ENCODE peak calls at places on chromosomes 1 and 21, in five cellular contexts. X, H, L, Y and G are unnamed samples.

GRCh38 chr1:229846351-229846750 is 220.3 kb downstream of the URB2 start:
- DNase-seq in X (no peak), H (no peak), L (no peak), Y (no peak), G (no peak)

GRCh38 chr1:99943238-99943794 is 26.5 kb upstream of the SLC35A3 start:
- DNase-seq in X (no peak), H (no peak), L (peak), Y (no peak), G (no peak)

GRCh38 chr21:43816611-43817071 is 27.3 kb downstream of the RRP1 start:
- DNase-seq in X (peak), H (no peak), L (no peak), Y (peak), G (peak)

GRCh38 chr1:54397090-54397591 is 9.1 kb downstream of the SSBP3 start:
- DNase-seq in X (peak), H (no peak), L (no peak), Y (no peak), G (no peak)

GRCh38 chr1:223482766-223483165 is 89.6 kb downstream of the CCDC185 start:
- DNase-seq in X (no peak), H (no peak), L (no peak), Y (no peak), G (no peak)

GRCh38 chr1:179958359-179958758 is 3.7 kb downstream of the CEP350 start:
- DNase-seq in X (no peak), H (no peak), L (no peak), Y (no peak), G (no peak)

GRCh38 chr1:236137285-236137852 is 5.0 kb upstream of the GPR137B start:
- DNase-seq in X (no peak), H (no peak), L (no peak), Y (no peak), G (no peak)

GRCh38 chr1:44945992-44946391 is 40.4 kb downstream of the EIF2B3 start:
- DNase-seq in X (no peak), H (no peak), L (no peak), Y (no peak), G (no peak)

GRCh38 chr1:236836157-236836556 is 41.1 kb downstream of the MTR start:
- DNase-seq in X (no peak), H (no peak), L (no peak), Y (no peak), G (no peak)

GRCh38 chr1:227363825-227364224 is 45.5 kb upstream of the CDC42BPA start:
- DNase-seq in X (no peak), H (no peak), L (no peak), Y (no peak), G (no peak)

GRCh38 chr1:114131526-114132220 is 22.0 kb downstream of the SYT6 start:
- DNase-seq in X (no peak), H (no peak), L (peak), Y (no peak), G (no peak)

GRCh38 chr1:20711285-20712209 is 6.3 kb downstream of the KIF17 start:
- DNase-seq in X (no peak), H (no peak), L (no peak), Y (no peak), G (no peak)

GRCh38 chr1:230710543-230710904 is 3.4 kb downstream of the AGT start:
- DNase-seq in X (no peak), H (no peak), L (no peak), Y (no peak), G (no peak)

GRCh38 chr21:33152228-33153130 is 77.3 kb upstream of the IFNAR2 start:
- DNase-seq in X (no peak), H (no peak), L (no peak), Y (no peak), G (no peak)

GRCh38 chr1:200410566-200410878 is 686 bp upstream of the ZNF281 start:
- DNase-seq in X (no peak), H (no peak), L (no peak), Y (no peak), G (no peak)

GRCh38 chr1:10529772-10530171 is 55.0 kb downstream of the PEX14 start:
- DNase-seq in X (no peak), H (no peak), L (no peak), Y (no peak), G (no peak)

GRCh38 chr1:10528066-10529014 is 53.6 kb downstream of the PEX14 start:
- DNase-seq in X (peak), H (no peak), L (peak), Y (no peak), G (no peak)

GRCh38 chr1:10530281-10530740 is 55.6 kb downstream of the PEX14 start:
- DNase-seq in X (no peak), H (no peak), L (peak), Y (peak), G (no peak)

GRCh38 chr1:10530756-10531155 is 56.0 kb downstream of the PEX14 start:
- DNase-seq in X (no peak), H (no peak), L (peak), Y (no peak), G (no peak)

GRCh38 chr1:10529096-10529495 is 54.3 kb downstream of the PEX14 start:
- DNase-seq in X (no peak), H (no peak), L (no peak), Y (no peak), G (no peak)
- H3K27ac ChIP-seq in X (peak), H (no peak), L (peak), Y (peak), G (peak)

GRCh38 chr1:21925334-21925940 is 11.7 kb downstream of the HSPG2 start:
- DNase-seq in X (no peak), H (no peak), L (no peak), Y (no peak), G (no peak)
- H3K27ac ChIP-seq in X (peak), H (peak), L (no peak), Y (peak), G (no peak)

GRCh38 chr1:185824106-185824505 is 89.9 kb downstream of the HMCN1 start:
- DNase-seq in X (no peak), H (no peak), L (no peak), Y (no peak), G (no peak)

GRCh38 chr1:185821612-185822385 is 87.6 kb downstream of the HMCN1 start:
- DNase-seq in X (no peak), H (no peak), L (no peak), Y (no peak), G (no peak)

GRCh38 chr1:185825556-185825955 is 91.4 kb downstream of the HMCN1 start:
- DNase-seq in X (no peak), H (no peak), L (no peak), Y (no peak), G (no peak)

GRCh38 chr1:185819798-185820197 is 85.6 kb downstream of the HMCN1 start:
- DNase-seq in X (no peak), H (no peak), L (no peak), Y (no peak), G (no peak)

DNA sequence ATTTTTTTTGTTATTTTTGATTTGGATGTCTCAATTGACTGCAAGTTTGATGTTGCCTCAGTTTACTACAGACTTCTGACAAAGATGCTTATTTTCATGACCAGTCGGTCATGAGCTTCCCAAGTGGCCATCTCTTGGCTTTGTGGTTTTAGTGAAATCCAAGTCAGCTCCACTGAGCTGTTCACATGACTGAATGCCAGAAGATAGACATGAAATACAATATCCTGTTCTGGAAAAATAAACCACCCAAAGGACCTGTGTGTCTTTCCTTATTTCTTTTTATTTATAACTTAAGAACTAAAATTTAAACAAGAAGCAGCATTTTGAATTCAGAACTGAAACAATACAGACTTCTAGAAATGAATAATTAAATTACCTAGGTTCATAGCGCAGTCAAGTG is 89.3 kb downstream of the HMCN1 start:
- DNase-seq in X (no peak), H (no peak), L (peak), Y (no peak), G (no peak)
- H3K27ac ChIP-seq in X (no peak), H (no peak), L (no peak), Y (no peak), G (no peak)

GRCh38 chr1:29860681-29861080 is 624.4 kb downstream of the PTPRU start:
- DNase-seq in X (no peak), H (no peak), L (no peak), Y (no peak), G (no peak)

GRCh38 chr1:29861446-29861845 is 625.1 kb downstream of the PTPRU start:
- DNase-seq in X (no peak), H (no peak), L (no peak), Y (no peak), G (no peak)

GRCh38 chr1:29865051-29865450 is 628.7 kb downstream of the PTPRU start:
- DNase-seq in X (no peak), H (no peak), L (no peak), Y (no peak), G (no peak)

GRCh38 chr1:29868944-29869343 is 632.6 kb downstream of the PTPRU start:
- DNase-seq in X (no peak), H (no peak), L (no peak), Y (no peak), G (no peak)

DNA sequence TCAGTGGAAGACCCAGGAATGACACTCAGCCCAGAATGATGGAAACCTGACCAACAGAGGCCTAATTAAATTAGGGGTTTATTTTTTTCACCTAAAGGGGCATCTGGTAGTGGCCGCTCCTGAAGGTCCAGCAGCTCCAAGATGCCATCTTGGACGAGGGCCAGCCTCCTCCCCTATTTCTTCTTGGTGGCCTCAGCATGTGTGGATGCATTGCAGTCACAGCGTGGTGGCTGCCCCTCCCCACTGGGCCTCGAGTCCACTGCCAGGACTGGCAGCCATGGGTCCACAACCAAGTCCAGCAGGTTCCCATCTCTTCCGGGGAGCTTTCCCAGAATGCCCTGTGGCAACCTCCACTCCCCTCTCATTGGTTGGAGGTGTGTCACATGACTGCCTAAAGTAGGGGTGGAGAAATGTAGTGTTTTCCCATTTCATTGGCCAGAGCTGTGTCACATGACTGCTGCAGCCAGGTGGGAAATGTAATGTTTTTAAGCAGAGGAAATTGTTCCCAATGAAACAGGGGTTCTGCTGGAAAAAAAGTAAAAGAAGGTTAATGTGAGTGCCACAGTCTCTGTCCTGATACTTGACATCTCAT is 628.2 kb downstream of the PTPRU start:
- DNase-seq in X (no peak), H (no peak), L (no peak), Y (no peak), G (no peak)
- H3K27ac ChIP-seq in X (no peak), H (no peak), L (no peak), Y (no peak), G (no peak)